ENCODE peak calls at places on chromosomes 11 and 22, in eight cellular contexts. P, O, C, V, F, Z, I and E are unnamed samples.
A peak's percentile ranks its signal among the peaks of the same experiment; 100 is the strongest.

GRCh38 chr11:67732045-67732787 is 57.8 kb upstream of the ALDH3B2 start:
- DNase-seq in O (peak; percentile 25), V (no peak), F (peak; percentile 68), I (no peak), Z (no peak), C (no peak), P (no peak), E (no peak)

GRCh38 chr11:65208785-65209710 is 27.3 kb downstream of the CAPN1 start:
- DNase-seq in Z (no peak), O (no peak), I (no peak), V (no peak), F (no peak), C (no peak), P (no peak), E (no peak)

GRCh38 chr11:103637250-103637649 is 399.2 kb upstream of the DDI1 start:
- DNase-seq in Z (no peak), O (no peak), C (no peak), V (peak; percentile 54), I (no peak), F (no peak), P (no peak), E (no peak)

GRCh38 chr11:24386551-24387404 is 110.1 kb upstream of the LUZP2 start:
- DNase-seq in F (no peak), C (no peak), I (no peak), P (no peak), V (peak; percentile 36), O (no peak), Z (no peak), E (no peak)

GRCh38 chr22:26797910-26798309 is 140.5 kb downstream of the MIAT start:
- DNase-seq in Z (no peak), F (no peak), I (no peak), P (no peak), O (peak; percentile 2), C (no peak), V (no peak), E (no peak)

GRCh38 chr11:110196241-110196754 is 100.1 kb downstream of the RDX start:
- DNase-seq in C (no peak), P (peak; percentile 27), V (peak; percentile 81), O (no peak), F (no peak), Z (no peak), I (no peak), E (no peak)

GRCh38 chr22:18152519-18152918 is 2.5 kb downstream of the USP18 start:
- DNase-seq in I (no peak), Z (no peak), F (no peak), V (no peak), O (peak; percentile 27), P (no peak), C (no peak), E (no peak)

GRCh38 chr11:898160-898517 is 12.5 kb downstream of the CHID1 start:
- DNase-seq in V (no peak), P (no peak), C (no peak), F (no peak), I (no peak), Z (no peak), O (peak; percentile 7), E (no peak)

GRCh38 chr22:32803020-32803758 is 1.7 kb downstream of the TIMP3 start:
- DNase-seq in O (no peak), P (no peak), F (no peak), V (peak; percentile 63), C (no peak), Z (no peak), I (no peak), E (no peak)

GRCh38 chr11:122439911-122440782 is 215.4 kb upstream of the UBASH3B start:
- DNase-seq in C (peak; percentile 34), V (peak; percentile 49), F (no peak), P (no peak), O (no peak), I (no peak), Z (no peak), E (peak; percentile 72)

GRCh38 chr11:19218801-19219460 is 17.1 kb upstream of the CSRP3 start:
- DNase-seq in P (no peak), C (no peak), I (no peak), Z (no peak), F (no peak), O (no peak), V (peak; percentile 30), E (no peak)

GRCh38 chr11:69059429-69059828 is 10.7 kb downstream of the TPCN2 start:
- DNase-seq in C (no peak), P (no peak), F (no peak), O (no peak), I (no peak), Z (no peak), V (no peak), E (no peak)